ENCODE peak calls at places on chromosomes 11 and 22, in six cellular contexts. R, N, E, V, D and B are unnamed samples.

GRCh38 chr11:47183031-47183856 is 3.0 kb downstream of the PACSIN3 start:
- DNase-seq in R (no peak), N (no peak), E (no peak), V (no peak), D (no peak), B (no peak)

GRCh38 chr22:46371623-46372226 is 36.2 kb downstream of the TRMU start:
- DNase-seq in R (no peak), N (no peak), E (no peak), V (no peak), D (no peak), B (no peak)

GRCh38 chr11:74926304-74927030 is 22.4 kb downstream of the XRRA1 start:
- DNase-seq in R (no peak), N (no peak), E (no peak), V (no peak), D (no peak), B (no peak)

GRCh38 chr22:50398698-50399648 is 55.8 kb downstream of the PPP6R2 start:
- DNase-seq in R (no peak), N (no peak), E (peak; percentile 18), V (no peak), D (no peak), B (no peak)

GRCh38 chr22:24183321-24184031 is 2.2 kb downstream of the SUSD2 start:
- DNase-seq in R (no peak), N (no peak), E (peak; percentile 46), V (no peak), D (no peak), B (no peak)

GRCh38 chr11:5204787-5205186 is 4.3 kb upstream of the OR51V1 start:
- DNase-seq in R (no peak), N (peak; percentile 43), E (peak; percentile 1), V (no peak), D (no peak), B (no peak)

GRCh38 chr11:35145249-35145648 is 6.3 kb downstream of the CD44 start:
- DNase-seq in R (no peak), N (no peak), E (peak; percentile 73), V (peak; percentile 78), D (no peak), B (no peak)

GRCh38 chr11:105862736-105863367 is 159.2 kb downstream of the MSANTD4 start:
- DNase-seq in R (peak; percentile 31), N (peak; percentile 79), E (no peak), V (no peak), D (no peak), B (peak; percentile 21)

GRCh38 chr11:113417428-113417827 is 29.8 kb downstream of the ANKK1 start:
- DNase-seq in R (no peak), N (no peak), E (no peak), V (no peak), D (no peak), B (no peak)

GRCh38 chr22:43867839-43868652 is 5.7 kb upstream of the SULT4A1 start:
- DNase-seq in R (peak; percentile 13), N (peak; percentile 76), E (peak; percentile 56), V (peak; percentile 58), D (no peak), B (no peak)

GRCh38 chr22:35944458-35944857 is 84.2 kb downstream of the RBFOX2 start:
- DNase-seq in R (no peak), N (no peak), E (no peak), V (no peak), D (no peak), B (no peak)

GRCh38 chr22:44329179-44329796 is 16.5 kb upstream of the SHISAL1 start:
- DNase-seq in R (no peak), N (no peak), E (peak; percentile 56), V (no peak), D (no peak), B (no peak)

GRCh38 chr11:114319716-114320328 is 23.6 kb downstream of the NNMT start:
- DNase-seq in R (no peak), N (no peak), E (no peak), V (no peak), D (no peak), B (no peak)

GRCh38 chr11:84914511-84914910 is 712.6 kb downstream of the DLG2 start:
- DNase-seq in R (no peak), N (no peak), E (no peak), V (no peak), D (no peak), B (no peak)

GRCh38 chr11:27397619-27398412 is 34.8 kb upstream of the CCDC34 start:
- DNase-seq in R (no peak), N (no peak), E (no peak), V (no peak), D (no peak), B (no peak)